ENCODE peak calls at places on chromosomes 7 and 10, in ten cellular contexts. J is PC-3, O is neuronal stem cell, Z is astrocyte, I is endothelial cell of umbilical vein, M is hepatocyte, Q is HCT116, G is GM23338, W is fibroblast of lung, S is SK-N-SH. R is an unnamed sample.

GRCh38 chr7:104341545-104341944 is 13.1 kb downstream of the LHFPL3 start:
- DNase-seq in J (peak), O (peak), Z (no peak), I (peak), M (peak), Q (no peak), G (peak), W (no peak), S (peak), R (peak)

GRCh38 chr10:100866575-100867098 is 46.1 kb upstream of the SLF2 start:
- DNase-seq in J (no peak), O (no peak), Z (no peak), I (no peak), M (no peak), Q (no peak), G (peak), W (no peak), S (no peak), R (peak)

GRCh38 chr7:91674470-91674869 is 206.0 kb downstream of the MTERF1 start:
- DNase-seq in J (no peak), O (no peak), Z (no peak), I (no peak), M (no peak), Q (no peak), G (no peak), W (no peak), S (no peak), R (no peak)

GRCh38 chr10:120557296-120557810 is 100.3 kb downstream of the PLPP4 start:
- DNase-seq in J (no peak), O (peak), Z (no peak), I (no peak), M (no peak), Q (no peak), G (no peak), W (no peak), S (no peak), R (no peak)

GRCh38 chr10:110420401-110421193 is 77.1 kb upstream of the DUSP5 start:
- DNase-seq in J (peak), O (no peak), Z (no peak), I (peak), M (no peak), Q (no peak), G (no peak), W (peak), S (no peak), R (no peak)

GRCh38 chr7:22418251-22419046 is 61.5 kb upstream of the RAPGEF5 start:
- DNase-seq in J (no peak), O (no peak), Z (no peak), I (peak), M (no peak), Q (no peak), G (no peak), W (no peak), S (no peak), R (no peak)

GRCh38 chr10:77504870-77505257 is 132.7 kb downstream of the KCNMA1 start:
- DNase-seq in J (peak), O (no peak), Z (peak), I (no peak), M (peak), Q (peak), G (no peak), W (peak), S (no peak), R (no peak)

GRCh38 chr10:71889388-71889987 is 38.4 kb upstream of the PSAP start:
- DNase-seq in J (peak), O (no peak), Z (no peak), I (peak), M (no peak), Q (no peak), G (peak), W (no peak), S (no peak), R (no peak)

GRCh38 chr7:4307645-4308590 is 374.2 kb upstream of the FOXK1 start:
- DNase-seq in J (no peak), O (no peak), Z (no peak), I (no peak), M (no peak), Q (no peak), G (peak), W (no peak), S (no peak), R (peak)

GRCh38 chr10:60777696-60778213 is 523 bp upstream of the CDK1 start:
- DNase-seq in J (no peak), O (no peak), Z (no peak), I (no peak), M (no peak), Q (no peak), G (no peak), W (no peak), S (no peak), R (no peak)

GRCh38 chr10:27998954-27999275 is at the start of gene ODAD2:
- DNase-seq in J (peak), O (no peak), Z (peak), I (peak), M (no peak), Q (no peak), G (peak), W (no peak), S (no peak), R (no peak)

GRCh38 chr7:130371059-130371458 is 9.2 kb upstream of the CPA1 start:
- DNase-seq in J (no peak), O (no peak), Z (no peak), I (no peak), M (no peak), Q (no peak), G (no peak), W (peak), S (no peak), R (no peak)

GRCh38 chr10:34651381-34651780 is 163.7 kb downstream of the PARD3 start:
- DNase-seq in J (no peak), O (no peak), Z (no peak), I (no peak), M (no peak), Q (no peak), G (no peak), W (no peak), S (no peak), R (no peak)

GRCh38 chr10:17257466-17258321 is 29.7 kb downstream of the VIM start:
- DNase-seq in J (peak), O (peak), Z (peak), I (peak), M (peak), Q (peak), G (peak), W (peak), S (peak), R (peak)

GRCh38 chr10:6228647-6229046 is 25.9 kb downstream of the PFKFB3 start:
- DNase-seq in J (no peak), O (no peak), Z (no peak), I (no peak), M (no peak), Q (no peak), G (no peak), W (peak), S (peak), R (no peak)

GRCh38 chr10:114045071-114045737 is 1.5 kb downstream of the ADRB1 start:
- DNase-seq in J (peak), O (no peak), Z (no peak), I (peak), M (peak), Q (no peak), G (peak), W (no peak), S (peak), R (peak)

DNA sequence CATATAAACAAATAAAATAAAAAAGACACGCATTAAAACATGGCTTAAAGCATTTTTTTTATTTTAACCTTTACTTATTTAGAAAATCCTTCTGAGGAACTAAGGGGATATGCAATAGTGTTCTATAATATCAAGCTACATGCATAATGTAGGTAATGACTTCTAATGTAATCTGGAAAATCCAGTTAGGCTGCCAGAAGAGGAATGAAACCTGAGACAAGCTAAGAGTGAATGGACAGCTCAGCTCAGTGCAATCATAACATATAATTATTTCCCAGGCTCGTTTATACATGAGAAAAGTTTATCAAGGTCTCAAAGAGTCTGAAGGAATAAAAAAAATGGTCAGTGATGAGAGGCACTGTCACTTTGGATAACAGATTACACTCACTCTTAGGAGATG is 649.0 kb upstream of the PCDH15 start:
- DNase-seq in J (peak), O (no peak), Z (no peak), I (no peak), M (no peak), Q (no peak), G (no peak), W (no peak), S (no peak), R (no peak)
- H2AFZ ChIP-seq in J (no peak), O (no peak), Z (no peak), I (no peak), M (no peak), Q (no peak), G (no peak), W (no peak), S (no peak), R (no peak)

GRCh38 chr10:11009471-11010308 is 8.0 kb upstream of the CELF2 start:
- DNase-seq in J (no peak), O (no peak), Z (peak), I (no peak), M (no peak), Q (no peak), G (no peak), W (peak), S (no peak), R (no peak)
- H2AFZ ChIP-seq in J (no peak), O (no peak), Z (no peak), I (no peak), M (no peak), Q (no peak), G (no peak), W (no peak), S (no peak), R (no peak)

GRCh38 chr10:22630229-22631174 is 83.9 kb downstream of the PIP4K2A start:
- DNase-seq in J (no peak), O (no peak), Z (peak), I (no peak), M (no peak), Q (no peak), G (no peak), W (peak), S (no peak), R (no peak)
- H2AFZ ChIP-seq in J (no peak), O (no peak), Z (no peak), I (no peak), M (no peak), Q (no peak), G (no peak), W (no peak), S (no peak), R (no peak)

DNA sequence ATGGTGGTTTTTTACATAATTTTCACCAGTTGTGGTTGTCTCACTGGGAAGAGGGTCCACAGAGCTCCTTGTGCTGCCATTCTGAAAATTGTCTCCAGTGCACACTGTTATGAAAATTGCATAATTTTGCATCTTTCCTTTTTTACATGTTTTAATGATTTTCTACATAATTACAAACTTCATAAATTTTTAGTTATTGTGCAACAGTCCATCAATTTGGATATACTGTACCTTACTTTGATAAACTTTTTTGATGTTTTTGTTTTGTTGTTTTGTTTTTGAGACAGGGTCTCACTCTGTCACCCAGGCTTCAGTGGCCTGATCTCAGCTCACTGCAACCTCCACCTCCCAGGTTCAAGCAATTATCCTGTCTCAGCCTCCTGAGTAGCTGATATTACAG is 70.6 kb upstream of the AUTS2 start:
- DNase-seq in J (no peak), O (no peak), Z (no peak), I (no peak), M (no peak), Q (no peak), G (no peak), W (no peak), S (no peak), R (no peak)
- H2AFZ ChIP-seq in J (no peak), O (no peak), Z (no peak), I (no peak), M (no peak), Q (no peak), G (no peak), W (no peak), S (no peak), R (no peak)

GRCh38 chr7:87784424-87784823 is 91.7 kb downstream of the SLC25A40 start:
- DNase-seq in J (peak), O (no peak), Z (no peak), I (no peak), M (no peak), Q (no peak), G (peak), W (no peak), S (no peak), R (no peak)
- H2AFZ ChIP-seq in J (no peak), O (no peak), Z (no peak), I (no peak), M (no peak), Q (no peak), G (no peak), W (no peak), S (no peak), R (no peak)

R was measured in H9.